ENCODE peak calls at places on chromosomes 2 and 18, in seven cellular contexts. M is retinal pigment epithelial cell, N is left ventricle myocardium inferior, H is RWPE1, G is stomach, R is nephron progenitor cell, W is psoas muscle. A is an unnamed sample.

GRCh38 chr18:53527365-53527764 is 697.1 kb downstream of the MBD2 start:
- DNase-seq in M (no peak), N (no peak), H (no peak), G (no peak), R (no peak), W (no peak), A (no peak)

GRCh38 chr2:67783026-67783425 is 279.8 kb downstream of the C1D start:
- DNase-seq in M (no peak), N (no peak), H (no peak), G (no peak), R (no peak), W (no peak), A (no peak)

GRCh38 chr2:142521492-142521891 is 356.0 kb upstream of the KYNU start:
- DNase-seq in M (no peak), N (no peak), H (no peak), G (no peak), R (no peak), W (no peak), A (no peak)

GRCh38 chr2:64989126-64989981 is at the start of gene SLC1A4:
- DNase-seq in M (no peak), N (peak), H (peak), G (peak), R (peak), W (peak), A (peak)

GRCh38 chr2:20137131-20137571 is 85.7 kb upstream of the LAPTM4A start:
- DNase-seq in M (no peak), N (no peak), H (no peak), G (no peak), R (peak), W (no peak), A (no peak)

GRCh38 chr2:236749346-236749745 is 179.7 kb downstream of the ACKR3 start:
- DNase-seq in M (no peak), N (no peak), H (no peak), G (no peak), R (no peak), W (no peak), A (no peak)

GRCh38 chr2:20411361-20411894 is 35.4 kb upstream of the RHOB start:
- DNase-seq in M (peak), N (peak), H (peak), G (peak), R (peak), W (peak), A (peak)

GRCh38 chr2:236665572-236666118 is 96.0 kb downstream of the ACKR3 start:
- DNase-seq in M (no peak), N (no peak), H (no peak), G (no peak), R (no peak), W (no peak), A (no peak)

GRCh38 chr18:22344908-22345670 is 72.6 kb downstream of the CTAGE1 start:
- DNase-seq in M (no peak), N (no peak), H (no peak), G (no peak), R (no peak), W (no peak), A (no peak)

GRCh38 chr2:231708773-231709635 is 679 bp downstream of the PTMA start:
- DNase-seq in M (no peak), N (peak), H (no peak), G (peak), R (peak), W (peak), A (peak)

DNA sequence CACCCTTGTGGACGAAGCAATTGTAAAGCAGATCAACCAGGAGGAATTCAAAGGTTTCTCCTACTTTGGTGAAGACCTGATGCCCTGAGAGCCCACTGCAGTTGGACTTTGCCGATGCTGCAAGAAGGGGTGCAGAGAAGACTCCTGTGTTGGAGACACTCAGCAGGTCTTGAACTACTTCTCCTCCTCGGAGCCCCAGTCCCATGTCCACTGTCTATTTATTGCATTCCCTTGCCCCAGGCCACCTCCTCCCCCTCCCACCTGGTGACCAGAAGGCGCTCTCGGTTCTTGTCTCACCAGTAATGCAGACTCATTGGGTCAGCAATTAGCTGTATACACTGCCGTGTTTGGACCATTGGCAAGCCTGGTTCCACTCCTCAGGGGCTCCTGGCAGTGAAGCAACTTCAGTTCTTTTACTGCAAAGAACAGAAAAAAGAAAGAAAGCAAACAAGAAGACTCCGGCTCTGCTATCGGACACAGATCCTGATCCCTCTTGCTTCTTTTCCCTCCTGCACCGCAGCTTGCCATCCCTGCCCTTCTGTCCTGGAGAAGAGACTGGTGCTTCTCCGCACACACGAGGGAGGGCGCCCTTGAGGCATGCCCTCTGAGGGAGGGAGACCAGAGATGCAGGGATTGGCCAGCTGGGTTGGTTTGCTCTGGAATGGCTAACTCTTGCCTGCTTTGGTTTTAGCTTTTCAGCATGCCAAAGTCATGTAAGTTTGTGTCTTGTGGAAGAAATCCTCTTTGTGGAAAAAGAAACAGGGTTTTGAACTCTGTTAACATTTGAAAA is 112.2 kb upstream of the EPAS1 start:
- DNase-seq in M (no peak), N (no peak), H (no peak), G (no peak), R (no peak), W (no peak), A (no peak)
- TF ChIP-seq CTCF in M (peak), N (no peak), H (no peak), G (no peak), R (no peak), W (no peak), A (no peak)

DNA sequence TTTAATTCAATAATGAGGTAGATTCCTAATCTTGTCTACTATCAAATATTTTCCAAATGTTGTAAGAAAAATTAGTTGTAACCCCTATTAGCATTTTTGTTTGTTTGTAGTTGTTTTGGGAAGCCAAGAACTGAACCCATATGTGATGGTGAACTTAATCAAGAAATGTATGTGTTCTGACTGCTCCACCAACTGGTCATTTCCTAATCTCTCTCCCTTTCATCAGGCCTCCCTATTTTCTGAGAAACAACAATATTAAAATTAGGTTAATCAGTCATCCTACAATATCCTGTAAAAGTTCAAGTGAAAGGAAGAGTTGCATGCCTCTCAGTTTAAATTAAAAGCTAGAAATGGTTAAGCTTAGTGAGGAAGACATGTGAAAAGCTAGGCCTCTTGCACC is 504.0 kb downstream of the EPHA4 start:
- DNase-seq in M (no peak), N (no peak), H (no peak), G (no peak), R (no peak), W (no peak), A (no peak)
- TF ChIP-seq CTCF in M (peak), N (no peak), H (no peak), G (no peak), R (no peak), W (no peak), A (no peak)

DNA sequence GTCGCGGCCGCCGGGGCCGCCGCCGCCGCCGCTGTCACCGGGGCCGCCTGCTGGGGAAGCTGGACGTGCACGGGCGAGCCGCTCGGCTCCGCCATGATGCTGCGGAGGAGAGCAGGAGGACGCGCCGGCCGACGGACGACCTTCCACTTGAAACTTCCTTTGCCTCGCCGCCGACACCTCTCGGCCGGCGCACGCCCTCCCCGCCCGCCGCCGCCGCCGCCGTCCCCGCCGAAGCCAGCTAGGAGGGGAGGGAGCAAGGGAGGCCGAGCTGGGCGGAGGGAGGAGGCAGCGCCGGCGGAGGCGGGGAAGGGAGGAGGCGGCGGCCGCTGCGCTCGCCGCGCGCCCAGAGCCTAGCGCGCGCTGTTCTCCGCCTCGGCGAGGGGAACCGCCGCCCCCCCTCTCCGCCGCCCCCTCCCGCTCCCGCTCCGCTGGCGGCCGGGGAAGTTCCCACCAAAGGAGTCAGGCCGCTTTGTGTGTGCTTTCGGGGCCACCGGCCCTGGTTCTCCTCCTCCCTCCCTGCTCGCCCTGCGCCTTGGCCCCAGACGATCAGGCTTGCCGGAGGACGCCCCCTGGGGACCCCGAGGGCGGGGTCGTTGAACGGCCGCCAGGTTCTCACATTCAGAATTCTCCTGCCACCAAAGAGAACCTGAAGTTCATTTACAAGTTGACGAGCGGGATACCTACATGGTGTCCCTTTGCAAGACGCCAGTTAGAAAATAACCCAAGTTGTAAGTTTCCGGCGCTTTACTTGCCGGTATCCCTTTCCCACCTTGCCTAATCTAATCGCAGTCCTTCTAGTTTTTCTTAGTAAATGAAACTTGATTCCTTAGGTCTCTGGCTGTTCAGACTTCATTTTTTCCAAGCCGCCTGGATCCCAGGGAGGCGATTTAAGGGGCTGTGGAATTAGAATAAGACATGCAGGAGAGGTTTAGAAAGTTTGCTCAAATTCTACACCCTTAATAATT is at the start of gene STK39:
- DNase-seq in M (no peak), N (peak), H (peak), G (peak), R (peak), W (peak), A (peak)
- TF ChIP-seq CTCF in M (peak), N (no peak), H (no peak), G (no peak), R (no peak), W (no peak), A (no peak)

GRCh38 chr18:48777737-48778111 is 173.0 kb downstream of the SMAD7 start:
- DNase-seq in M (no peak), N (no peak), H (no peak), G (no peak), R (no peak), W (no peak), A (no peak)
- TF ChIP-seq CTCF in M (no peak), N (no peak), H (no peak), G (no peak), R (no peak), W (no peak), A (no peak)

GRCh38 chr2:164538250-164538866 is 82.9 kb downstream of the GRB14 start:
- DNase-seq in M (no peak), N (no peak), H (peak), G (no peak), R (peak), W (no peak), A (peak)
- TF ChIP-seq CTCF in M (peak), N (peak), H (peak), G (peak), R (peak), W (peak), A (no peak)

GRCh38 chr2:121690095-121690494 is 40.8 kb upstream of the CLASP1 start:
- DNase-seq in M (no peak), N (no peak), H (no peak), G (no peak), R (no peak), W (no peak), A (no peak)

GRCh38 chr2:121688820-121689219 is 39.6 kb upstream of the CLASP1 start:
- DNase-seq in M (no peak), N (no peak), H (no peak), G (no peak), R (no peak), W (no peak), A (no peak)

GRCh38 chr2:121686218-121686617 is 37.0 kb upstream of the CLASP1 start:
- DNase-seq in M (no peak), N (no peak), H (no peak), G (no peak), R (no peak), W (no peak), A (no peak)

GRCh38 chr2:121694398-121695178 is 42.1 kb downstream of the NIFK start:
- DNase-seq in M (peak), N (no peak), H (no peak), G (no peak), R (no peak), W (no peak), A (no peak)

DNA sequence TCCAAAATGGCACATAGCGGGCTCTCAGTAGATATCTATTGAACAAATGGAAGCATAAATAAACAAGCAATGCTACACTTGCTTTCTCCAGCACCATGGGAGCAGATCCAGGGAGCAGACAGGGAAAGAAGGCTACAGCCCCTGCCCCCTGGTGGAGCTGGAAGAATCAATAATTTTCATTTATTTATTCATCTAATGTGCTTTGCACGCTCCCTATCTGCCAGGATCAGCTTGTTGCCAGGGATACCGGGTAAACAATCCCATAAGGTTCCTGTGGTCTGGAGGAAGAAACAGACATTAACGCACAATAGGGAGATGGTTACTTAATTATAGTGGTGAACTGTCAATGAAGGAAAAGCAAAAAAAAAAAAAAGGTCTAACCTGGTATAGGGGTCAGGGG is 40.1 kb upstream of the CLASP1 start:
- DNase-seq in M (no peak), N (no peak), H (peak), G (peak), R (no peak), W (no peak), A (no peak)
- TF ChIP-seq CTCF in M (peak), N (peak), H (no peak), G (no peak), R (no peak), W (peak), A (no peak)

GRCh38 chr2:238613610-238614009 is 186.9 kb downstream of the ASB1 start:
- DNase-seq in M (no peak), N (no peak), H (no peak), G (no peak), R (no peak), W (no peak), A (no peak)

GRCh38 chr2:238614376-238614775 is 187.6 kb downstream of the ASB1 start:
- DNase-seq in M (no peak), N (no peak), H (no peak), G (no peak), R (no peak), W (no peak), A (no peak)

GRCh38 chr2:238615187-238615586 is 188.5 kb downstream of the ASB1 start:
- DNase-seq in M (no peak), N (no peak), H (no peak), G (no peak), R (no peak), W (no peak), A (no peak)
- TF ChIP-seq CTCF in M (no peak), N (no peak), H (no peak), G (no peak), R (no peak), W (no peak), A (no peak)

GRCh38 chr2:72915907-72916742 is 1.2 kb upstream of the EMX1 start:
- DNase-seq in M (no peak), N (no peak), H (peak), G (peak), R (peak), W (peak), A (peak)

GRCh38 chr2:72914226-72915075 is 2.9 kb upstream of the EMX1 start:
- DNase-seq in M (no peak), N (no peak), H (no peak), G (peak), R (peak), W (no peak), A (peak)

GRCh38 chr2:72915076-72915906 is 2.0 kb upstream of the EMX1 start:
- DNase-seq in M (no peak), N (no peak), H (no peak), G (peak), R (peak), W (no peak), A (peak)

GRCh38 chr2:72911256-72911655 is 6.1 kb upstream of the EMX1 start:
- DNase-seq in M (no peak), N (no peak), H (no peak), G (no peak), R (no peak), W (no peak), A (no peak)

GRCh38 chr2:72913531-72914225 is 3.6 kb upstream of the EMX1 start:
- DNase-seq in M (no peak), N (no peak), H (no peak), G (peak), R (peak), W (no peak), A (peak)
- TF ChIP-seq CTCF in M (peak), N (no peak), H (no peak), G (no peak), R (no peak), W (no peak), A (no peak)

DNA sequence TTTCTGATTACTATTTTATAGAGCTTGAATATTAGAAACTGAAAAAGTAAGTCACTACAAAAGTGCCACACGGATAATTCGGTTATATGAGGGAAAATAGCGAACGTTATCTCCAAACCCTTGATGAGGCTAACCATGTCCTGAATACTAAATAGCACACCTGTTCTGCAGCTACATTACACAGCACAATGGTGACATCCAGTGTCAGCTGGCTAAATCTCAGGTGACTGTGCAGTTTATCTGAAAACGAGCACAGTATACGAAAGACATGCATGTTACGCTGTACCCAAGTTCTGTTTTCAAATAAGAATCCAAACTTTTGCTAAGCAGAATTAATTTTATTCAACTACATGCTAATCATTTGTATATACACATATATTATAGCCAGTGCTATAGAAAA is 9.0 kb downstream of the CCDC68 start:
- DNase-seq in M (no peak), N (no peak), H (no peak), G (peak), R (no peak), W (no peak), A (no peak)
- TF ChIP-seq CTCF in M (no peak), N (no peak), H (no peak), G (no peak), R (no peak), W (no peak), A (no peak)